ENCODE peak calls at places on chromosomes 12 and 14, in seven cellular contexts. X, A, Y, B, Z, Q and G are unnamed samples.

GRCh38 chr14:20387577-20387976 is 25.7 kb downstream of the TEP1 start:
- DNase-seq in X (no peak), A (no peak), Y (no peak), B (no peak), Z (no peak), Q (no peak), G (no peak)

GRCh38 chr12:47868041-47868440 is 36.8 kb downstream of the VDR start:
- DNase-seq in X (no peak), A (no peak), Y (no peak), B (no peak), Z (no peak), Q (no peak), G (no peak)

GRCh38 chr12:88218293-88218692 is 76.2 kb downstream of the TMTC3 start:
- DNase-seq in X (no peak), A (no peak), Y (no peak), B (no peak), Z (no peak), Q (no peak), G (no peak)

GRCh38 chr12:93819048-93819491 is 141.9 kb downstream of the CRADD start:
- DNase-seq in X (no peak), A (no peak), Y (no peak), B (peak), Z (no peak), Q (no peak), G (peak)

GRCh38 chr12:32568241-32568640 is 110.9 kb upstream of the DNM1L start:
- DNase-seq in X (no peak), A (no peak), Y (peak), B (no peak), Z (no peak), Q (no peak), G (peak)

GRCh38 chr12:27015730-27016076 is 1.5 kb upstream of the TM7SF3 start:
- DNase-seq in X (peak), A (no peak), Y (no peak), B (no peak), Z (no peak), Q (peak), G (peak)

GRCh38 chr12:88578821-88579518 is 1.3 kb downstream of the KITLG start:
- DNase-seq in X (peak), A (no peak), Y (no peak), B (no peak), Z (no peak), Q (peak), G (no peak)

GRCh38 chr12:131370791-131371579 is 339.9 kb upstream of the SFSWAP start:
- DNase-seq in X (no peak), A (no peak), Y (no peak), B (no peak), Z (no peak), Q (no peak), G (no peak)

GRCh38 chr14:101950516-101951215 is 13.7 kb upstream of the DYNC1H1 start:
- DNase-seq in X (no peak), A (no peak), Y (no peak), B (no peak), Z (no peak), Q (no peak), G (no peak)

GRCh38 chr14:95320076-95320895 is 578 bp upstream of the CLMN start:
- DNase-seq in X (no peak), A (no peak), Y (no peak), B (peak), Z (no peak), Q (no peak), G (no peak)

GRCh38 chr14:105257464-105257863 is 9.1 kb downstream of the BTBD6 start:
- DNase-seq in X (no peak), A (no peak), Y (no peak), B (no peak), Z (no peak), Q (no peak), G (no peak)